ENCODE peak calls at places on chromosomes 7 and 10, in seven cellular contexts. U is GM23248, Z is HCT116, T is OCI-LY7, D is hepatocyte, J is SK-N-SH, P is GM23338. I is an unnamed sample.

GRCh38 chr10:78471723-78472541 is 438.3 kb downstream of the RPS24 start:
- DNase-seq in D (peak), Z (no peak), T (no peak), P (no peak), J (peak), U (no peak), I (no peak)

GRCh38 chr10:32795598-32796183 is 162.3 kb downstream of the ITGB1 start:
- DNase-seq in P (peak), D (peak), Z (peak), J (peak), U (peak), T (peak), I (peak)

GRCh38 chr7:4241791-4242190 is 440.3 kb upstream of the FOXK1 start:
- DNase-seq in U (no peak), T (no peak), D (no peak), P (peak), J (peak), Z (peak), I (no peak)

GRCh38 chr7:32506266-32507054 is 11.2 kb downstream of the AVL9 start:
- DNase-seq in U (peak), D (no peak), P (no peak), T (no peak), Z (peak), J (no peak), I (peak)

GRCh38 chr7:22990588-22990949 is 23.4 kb downstream of the HYCC1 start:
- DNase-seq in U (peak), J (no peak), Z (no peak), P (no peak), D (no peak), T (no peak), I (peak)

GRCh38 chr7:4845740-4846142 is 16.1 kb downstream of the PAPOLB start:
- DNase-seq in U (peak), T (no peak), D (peak), J (peak), Z (no peak), P (peak), I (no peak)

GRCh38 chr7:47188653-47189315 is 393.1 kb downstream of the TNS3 start:
- DNase-seq in J (peak), U (no peak), D (no peak), T (no peak), Z (no peak), P (no peak), I (no peak)

GRCh38 chr10:31187607-31188210 is 131.3 kb upstream of the ZEB1 start:
- DNase-seq in Z (no peak), T (no peak), P (no peak), U (no peak), D (no peak), J (no peak), I (no peak)

GRCh38 chr10:88169037-88169319 is 305.6 kb downstream of the PTEN start:
- DNase-seq in Z (no peak), D (no peak), J (no peak), U (no peak), P (no peak), T (no peak), I (no peak)

GRCh38 chr7:151060416-151061234 is 1.2 kb downstream of the SLC4A2 start:
- DNase-seq in Z (no peak), P (no peak), J (peak), T (peak), U (peak), D (peak), I (peak)

GRCh38 chr10:560314-560992 is 129.0 kb downstream of the DIP2C start:
- DNase-seq in U (no peak), P (no peak), T (no peak), D (no peak), Z (no peak), J (no peak), I (no peak)

GRCh38 chr10:114246679-114247305 is 7.7 kb downstream of the VWA2 start:
- DNase-seq in T (no peak), D (peak), P (no peak), J (no peak), Z (no peak), U (no peak), I (peak)

GRCh38 chr7:93119191-93119905 is 1.6 kb upstream of the SAMD9 start:
- DNase-seq in P (no peak), U (peak), J (no peak), T (no peak), Z (no peak), D (no peak), I (no peak)

GRCh38 chr10:17229717-17229966 is 1.6 kb downstream of the VIM start:
- DNase-seq in J (no peak), P (peak), Z (no peak), D (no peak), U (no peak), T (no peak), I (no peak)

GRCh38 chr7:110960811-110961210 is 130.1 kb upstream of the LRRN3 start:
- DNase-seq in J (no peak), T (no peak), D (no peak), Z (no peak), U (peak), P (no peak), I (no peak)

GRCh38 chr10:13542533-13542932 is 13.7 kb upstream of the BEND7 start:
- DNase-seq in D (no peak), J (no peak), T (no peak), U (no peak), P (no peak), Z (no peak), I (no peak)

GRCh38 chr7:74526780-74527179 is 73.1 kb downstream of the GTF2IRD1 start:
- DNase-seq in Z (no peak), T (no peak), P (no peak), U (no peak), J (no peak), D (no peak), I (no peak)

GRCh38 chr7:65444211-65444842 is 70.7 kb downstream of the ZNF92 start:
- DNase-seq in U (no peak), T (no peak), P (no peak), Z (no peak), D (no peak), J (no peak), I (no peak)

GRCh38 chr10:68792115-68792514 is 35.2 kb upstream of the STOX1 start:
- DNase-seq in U (peak), Z (no peak), T (peak), D (no peak), J (no peak), P (peak), I (peak)

GRCh38 chr10:120861200-120861599 is 10.0 kb downstream of the WDR11 start:
- DNase-seq in P (no peak), U (no peak), Z (no peak), T (no peak), J (no peak), D (no peak), I (no peak)

GRCh38 chr7:70271617-70272081 is 673.4 kb downstream of the AUTS2 start:
- DNase-seq in J (peak), P (no peak), U (peak), D (no peak), T (no peak), Z (no peak), I (no peak)

GRCh38 chr7:158649279-158649678 is 55.3 kb downstream of the NCAPG2 start:
- DNase-seq in Z (no peak), T (no peak), U (peak), D (peak), J (peak), P (no peak), I (peak)

GRCh38 chr7:108351715-108352114 is 104.5 kb downstream of the NRCAM start:
- DNase-seq in J (no peak), Z (no peak), U (no peak), D (no peak), T (no peak), P (no peak), I (peak)

GRCh38 chr10:99520804-99521473 is 11.8 kb upstream of the NKX2-3 start:
- DNase-seq in J (no peak), U (no peak), D (no peak), T (no peak), Z (no peak), P (peak), I (no peak)

GRCh38 chr10:99521474-99522077 is 11.2 kb upstream of the NKX2-3 start:
- DNase-seq in Z (no peak), J (peak), D (no peak), P (peak), T (no peak), U (no peak), I (no peak)

GRCh38 chr10:99522078-99522479 is 10.7 kb upstream of the NKX2-3 start:
- DNase-seq in T (no peak), J (peak), P (peak), Z (no peak), U (no peak), D (no peak), I (no peak)

GRCh38 chr10:99519690-99520039 is 13.1 kb upstream of the NKX2-3 start:
- DNase-seq in P (no peak), U (no peak), Z (no peak), J (no peak), D (no peak), T (no peak), I (no peak)

GRCh38 chr10:99520040-99520803 is 12.5 kb upstream of the NKX2-3 start:
- DNase-seq in P (peak), Z (no peak), T (no peak), D (peak), J (peak), U (no peak), I (no peak)
- TF ChIP-seq EZH2phosphoT487 in P (peak), Z (no peak), T (no peak), D (peak), J (peak), U (no peak), I (no peak)

DNA sequence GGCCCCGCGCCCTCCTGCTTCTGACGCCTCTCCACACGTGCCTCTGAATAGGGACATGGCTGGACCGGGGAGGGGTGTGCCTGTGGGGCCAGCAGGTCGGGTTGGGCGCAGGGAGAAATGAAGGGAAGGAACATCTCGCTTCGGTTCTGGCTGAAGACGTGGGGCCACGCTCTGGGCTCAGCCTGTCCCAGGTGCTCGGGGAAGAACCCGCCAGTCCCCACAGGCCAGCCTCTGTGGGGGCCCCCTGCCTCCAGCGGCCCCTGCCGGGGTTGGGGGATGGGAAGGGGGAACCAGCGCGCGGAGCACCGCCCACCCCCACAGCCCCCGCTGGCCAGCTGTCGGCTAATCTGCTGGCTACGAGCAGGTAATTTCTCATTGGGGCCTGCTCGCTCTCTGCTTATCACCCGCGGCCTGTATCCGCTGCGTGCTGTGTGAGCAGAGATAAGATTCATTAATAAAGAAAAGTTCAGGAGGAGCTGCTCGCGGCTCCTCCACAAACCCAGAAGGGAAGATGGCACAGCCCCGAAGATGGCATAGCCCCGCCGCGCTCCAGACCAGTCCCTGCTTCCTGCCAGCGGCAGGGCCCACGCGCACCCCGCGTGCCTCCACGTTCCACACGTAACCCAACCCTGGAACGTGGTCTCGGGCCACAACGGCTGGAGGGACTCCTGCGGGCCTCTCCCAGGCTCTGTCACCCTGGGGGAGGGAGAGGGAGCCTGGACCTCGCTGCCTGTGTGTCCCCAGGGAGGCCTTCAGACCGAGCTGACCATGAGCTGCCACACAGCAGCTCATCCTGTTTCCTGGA is 186.3 kb downstream of the ELFN1 start:
- DNase-seq in Z (no peak), J (peak), T (no peak), P (no peak), U (no peak), D (no peak), I (no peak)
- TF ChIP-seq EZH2phosphoT487 in Z (no peak), J (no peak), T (no peak), P (no peak), U (no peak), D (no peak), I (no peak)

GRCh38 chr7:129492406-129492805 is 9.9 kb upstream of the SMKR1 start:
- DNase-seq in J (no peak), U (peak), D (no peak), P (no peak), Z (no peak), T (no peak), I (no peak)

GRCh38 chr7:129494041-129494440 is 8.3 kb upstream of the SMKR1 start:
- DNase-seq in T (no peak), U (peak), Z (no peak), P (no peak), J (no peak), D (peak), I (peak)

GRCh38 chr7:129493555-129493954 is 8.8 kb upstream of the SMKR1 start:
- DNase-seq in Z (no peak), P (no peak), D (no peak), J (no peak), T (no peak), U (peak), I (peak)

GRCh38 chr7:129489491-129489890 is 12.8 kb upstream of the SMKR1 start:
- DNase-seq in J (no peak), D (no peak), Z (no peak), T (no peak), P (no peak), U (peak), I (peak)
- TF ChIP-seq EZH2phosphoT487 in J (no peak), D (no peak), Z (no peak), T (no peak), P (no peak), U (no peak), I (no peak)

GRCh38 chr7:125033506-125033905 is 103.9 kb upstream of the POT1 start:
- DNase-seq in U (no peak), Z (no peak), J (peak), D (no peak), T (no peak), P (peak), I (no peak)
- TF ChIP-seq EZH2phosphoT487 in U (no peak), Z (no peak), J (no peak), D (no peak), T (no peak), P (no peak), I (no peak)

DNA sequence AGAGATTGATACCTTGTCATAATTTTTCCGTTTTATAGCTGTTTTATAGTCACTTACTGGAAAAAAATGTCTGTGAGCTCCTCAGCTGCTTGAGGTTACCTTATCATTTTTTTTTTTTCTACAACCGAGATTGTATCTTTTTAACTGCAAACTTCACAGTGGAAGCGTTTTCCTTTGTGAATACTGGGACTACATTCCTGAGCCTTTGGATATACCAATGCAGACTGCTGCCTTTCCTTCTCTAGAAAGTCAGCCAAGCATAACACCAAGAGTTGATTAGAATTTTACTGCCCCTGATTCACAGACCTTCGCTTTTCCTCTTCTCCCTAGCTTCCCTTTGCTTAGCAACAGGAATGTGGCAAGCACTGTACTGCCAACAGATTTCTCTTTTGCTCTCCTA is 170.5 kb downstream of the PRKG1 start:
- DNase-seq in U (peak), D (peak), T (no peak), Z (no peak), P (peak), J (no peak), I (peak)
- TF ChIP-seq EZH2phosphoT487 in U (no peak), D (no peak), T (no peak), Z (no peak), P (no peak), J (no peak), I (no peak)

DNA sequence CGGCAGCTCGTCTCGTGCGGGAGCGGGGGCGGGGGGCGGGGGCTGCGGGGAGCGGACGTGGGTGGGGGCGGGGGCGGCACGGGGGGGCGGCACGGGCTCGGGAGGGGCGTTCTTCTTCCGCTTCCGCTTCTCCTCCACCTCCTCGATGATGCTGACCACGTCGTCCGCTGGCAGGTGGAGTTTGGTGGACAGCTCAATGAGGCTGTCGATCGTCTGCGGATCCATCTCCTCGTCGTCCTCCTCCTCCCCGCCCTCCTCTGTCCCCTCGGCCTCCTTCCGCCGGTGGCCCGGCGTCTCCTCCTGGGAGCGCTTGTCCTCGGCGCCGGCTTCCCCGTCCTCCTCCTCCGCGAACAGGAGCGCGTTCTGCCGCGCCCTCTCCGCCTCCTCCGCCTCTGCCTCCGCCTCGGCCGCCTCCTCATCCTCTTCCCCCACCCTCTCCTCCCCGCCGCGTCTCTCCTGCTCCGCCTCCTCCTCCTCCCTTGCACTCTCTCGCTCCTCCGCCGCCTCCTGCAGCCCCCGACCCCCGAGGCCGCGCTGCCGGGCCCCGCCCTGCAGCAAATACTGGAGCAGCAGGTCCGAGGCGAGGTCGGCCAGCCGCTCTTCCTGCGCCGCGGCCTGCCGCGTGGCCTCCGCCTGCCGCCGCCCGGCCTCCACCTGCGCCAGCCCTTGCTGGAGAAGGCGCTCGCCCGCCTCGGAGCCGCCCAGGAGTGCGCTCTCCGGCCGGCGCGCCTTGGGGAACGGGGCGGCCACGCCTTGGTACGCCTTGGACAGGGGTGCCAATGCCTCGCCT is 1.9 kb downstream of the VGF start:
- DNase-seq in U (peak), Z (peak), P (peak), J (peak), D (no peak), T (no peak), I (peak)
- TF ChIP-seq EZH2phosphoT487 in U (no peak), Z (no peak), P (no peak), J (no peak), D (no peak), T (no peak), I (no peak)